ENCODE peak calls at places on chromosomes 1 and 21, in five cellular contexts. V, W, R, Y and G are unnamed samples.

GRCh38 chr1:190176776-190177175 is 300.9 kb downstream of the BRINP3 start:
- DNase-seq in V (peak), W (no peak), R (no peak), Y (peak), G (no peak)

GRCh38 chr21:40015818-40016217 is 148.6 kb downstream of the PCP4 start:
- DNase-seq in V (no peak), W (no peak), R (no peak), Y (no peak), G (no peak)

GRCh38 chr1:245656189-245656717 is 501.5 kb downstream of the KIF26B start:
- DNase-seq in V (no peak), W (no peak), R (no peak), Y (no peak), G (no peak)

GRCh38 chr1:27643626-27644368 is 8.8 kb upstream of the FGR start:
- DNase-seq in V (peak), W (peak), R (no peak), Y (peak), G (peak)

GRCh38 chr1:53130878-53131589 is 11.4 kb downstream of the SLC1A7 start:
- DNase-seq in V (no peak), W (no peak), R (no peak), Y (no peak), G (no peak)

GRCh38 chr1:223456747-223457146 is 63.5 kb downstream of the CCDC185 start:
- DNase-seq in V (no peak), W (no peak), R (no peak), Y (no peak), G (no peak)

GRCh38 chr1:155208656-155209372 is at the start of gene MTX1:
- DNase-seq in V (peak), W (peak), R (peak), Y (peak), G (peak)

GRCh38 chr21:32641715-32642698 is 29.8 kb upstream of the CFAP298 start:
- DNase-seq in V (no peak), W (no peak), R (no peak), Y (no peak), G (no peak)

GRCh38 chr1:167173516-167174184 is 47.0 kb upstream of the POU2F1 start:
- DNase-seq in V (peak), W (no peak), R (no peak), Y (peak), G (no peak)

GRCh38 chr1:206885341-206886060 is 11.7 kb upstream of the IL24 start:
- DNase-seq in V (no peak), W (no peak), R (no peak), Y (no peak), G (no peak)

GRCh38 chr1:32612189-32612881 is 38.0 kb downstream of the ZBTB8OS start:
- DNase-seq in V (peak), W (peak), R (peak), Y (peak), G (peak)

GRCh38 chr21:44485254-44485793 is 30.0 kb downstream of the LRRC3 start:
- DNase-seq in V (peak), W (no peak), R (peak), Y (peak), G (peak)

GRCh38 chr1:39898648-39899603 is 2.8 kb downstream of the MYCL start:
- DNase-seq in V (peak), W (peak), R (peak), Y (peak), G (peak)

GRCh38 chr1:39960461-39960958 is 5.6 kb downstream of the MFSD2A start:
- DNase-seq in V (no peak), W (no peak), R (peak), Y (no peak), G (peak)

GRCh38 chr1:40974945-40975344 is 4.6 kb upstream of the CTPS1 start:
- DNase-seq in V (no peak), W (peak), R (no peak), Y (no peak), G (no peak)

GRCh38 chr1:219239518-219239917 is 65.8 kb downstream of the LYPLAL1 start:
- DNase-seq in V (no peak), W (no peak), R (no peak), Y (no peak), G (no peak)

GRCh38 chr1:185342017-185342416 is 25.0 kb upstream of the IVNS1ABP start:
- DNase-seq in V (no peak), W (no peak), R (no peak), Y (no peak), G (no peak)

GRCh38 chr1:87314101-87314500 is 14.6 kb upstream of the LMO4 start:
- DNase-seq in V (no peak), W (no peak), R (no peak), Y (no peak), G (no peak)

GRCh38 chr1:184482113-184482512 is 95.3 kb downstream of the C1orf21 start:
- DNase-seq in V (no peak), W (no peak), R (no peak), Y (peak), G (no peak)

GRCh38 chr1:116064616-116065015 is 46.6 kb upstream of the MAB21L3 start:
- DNase-seq in V (peak), W (no peak), R (no peak), Y (peak), G (no peak)

GRCh38 chr1:109341944-109342925 is 35.4 kb upstream of the MYBPHL start:
- DNase-seq in V (no peak), W (no peak), R (no peak), Y (peak), G (no peak)

GRCh38 chr1:16139473-16139962 is 16.4 kb downstream of the EPHA2 start:
- DNase-seq in V (peak), W (no peak), R (no peak), Y (peak), G (no peak)

GRCh38 chr21:42040411-42041180 is 30.4 kb upstream of the ZBTB21 start:
- DNase-seq in V (peak), W (no peak), R (no peak), Y (peak), G (no peak)

GRCh38 chr1:110255388-110255787 is 45.3 kb downstream of the KCNC4 start:
- DNase-seq in V (peak), W (no peak), R (peak), Y (no peak), G (peak)

GRCh38 chr1:191368891-191369654 is 789.2 kb upstream of the RGS18 start:
- DNase-seq in V (no peak), W (no peak), R (no peak), Y (no peak), G (no peak)

GRCh38 chr1:3611170-3612019 is at the start of gene MEGF6:
- DNase-seq in V (peak), W (peak), R (no peak), Y (no peak), G (peak)

GRCh38 chr1:240555524-240555923 is 56.4 kb downstream of the GREM2 start:
- DNase-seq in V (no peak), W (no peak), R (no peak), Y (no peak), G (no peak)

GRCh38 chr1:50517488-50517887 is 94.2 kb upstream of the DMRTA2 start:
- DNase-seq in V (no peak), W (no peak), R (no peak), Y (no peak), G (no peak)

GRCh38 chr1:118223426-118223825 is 38.4 kb upstream of the SPAG17 start:
- DNase-seq in V (peak), W (peak), R (no peak), Y (no peak), G (no peak)

GRCh38 chr1:73862343-73862742 is 335.6 kb downstream of the LRRIQ3 start:
- DNase-seq in V (no peak), W (no peak), R (peak), Y (no peak), G (peak)